ENCODE peak calls at places on chromosomes 2 and 18, in eight cellular contexts. P is right lobe of liver, M is endodermal cell, Y is A549, H is astrocyte, J is brain microvascular endothelial cell, F is ovary, E is left ventricle myocardium inferior. A is an unnamed sample.
A peak's percentile ranks its signal among the peaks of the same experiment; 100 is the strongest.

GRCh38 chr2:45790157-45790723 is 138.8 kb downstream of the PRKCE start:
- DNase-seq in P (no peak), M (no peak), Y (no peak), H (no peak), J (no peak), F (no peak), E (no peak), A (no peak)

GRCh38 chr18:7775848-7776247 is 208.7 kb downstream of the PTPRM start:
- DNase-seq in P (no peak), M (no peak), Y (no peak), H (no peak), J (no peak), F (no peak), E (no peak), A (no peak)

GRCh38 chr2:181680055-181680936 is at the start of gene NEUROD1:
- DNase-seq in P (no peak), M (peak; percentile 87), Y (no peak), H (no peak), J (no peak), F (no peak), E (no peak), A (no peak)

GRCh38 chr2:79717364-79718007 is 204.6 kb downstream of the CTNNA2 start:
- DNase-seq in P (no peak), M (peak; percentile 74), Y (peak; percentile 11), H (peak; percentile 99), J (peak; percentile 68), F (no peak), E (no peak), A (no peak)

GRCh38 chr2:140804682-140805235 is 1326.1 kb downstream of the LRP1B start:
- DNase-seq in P (no peak), M (no peak), Y (no peak), H (no peak), J (no peak), F (no peak), E (no peak), A (no peak)

GRCh38 chr2:234967201-234967873 is 15.5 kb downstream of the SH3BP4 start:
- DNase-seq in P (no peak), M (peak; percentile 47), Y (no peak), H (no peak), J (no peak), F (peak; percentile 10), E (no peak), A (no peak)

GRCh38 chr2:227761734-227762476 is 16.2 kb downstream of the SCYGR8 start:
- DNase-seq in P (no peak), M (no peak), Y (no peak), H (peak; percentile 29), J (no peak), F (no peak), E (no peak), A (no peak)

GRCh38 chr2:227454323-227454860 is 17.6 kb upstream of the AGFG1 start:
- DNase-seq in P (no peak), M (no peak), Y (no peak), H (no peak), J (no peak), F (no peak), E (no peak), A (no peak)

GRCh38 chr18:9803698-9804516 is 81.9 kb upstream of the TXNDC2 start:
- DNase-seq in P (peak; percentile 57), M (peak; percentile 80), Y (no peak), H (no peak), J (no peak), F (no peak), E (peak; percentile 43), A (no peak)

GRCh38 chr2:134499307-134499706 is 219.5 kb downstream of the TMEM163 start:
- DNase-seq in P (peak; percentile 9), M (no peak), Y (no peak), H (no peak), J (no peak), F (no peak), E (no peak), A (no peak)

GRCh38 chr18:55779711-55780590 is 192.0 kb upstream of the TCF4 start:
- DNase-seq in P (no peak), M (peak; percentile 78), Y (peak; percentile 7), H (no peak), J (no peak), F (peak; percentile 43), E (peak; percentile 44), A (no peak)

GRCh38 chr18:76405761-76406356 is 89.2 kb downstream of the ZNF516 start:
- DNase-seq in P (no peak), M (peak; percentile 91), Y (peak; percentile 43), H (no peak), J (peak; percentile 57), F (peak; percentile 55), E (peak; percentile 52), A (peak; percentile 50)

GRCh38 chr18:12317664-12318333 is 9.8 kb downstream of the TUBB6 start:
- DNase-seq in P (no peak), M (peak; percentile 33), Y (no peak), H (peak; percentile 47), J (peak; percentile 52), F (no peak), E (no peak), A (no peak)

GRCh38 chr18:27704721-27705361 is 472.1 kb downstream of the CDH2 start:
- DNase-seq in P (no peak), M (no peak), Y (no peak), H (no peak), J (no peak), F (no peak), E (no peak), A (no peak)

GRCh38 chr2:179104736-179105135 is 54.8 kb upstream of the CCDC141 start:
- DNase-seq in P (no peak), M (no peak), Y (no peak), H (peak; percentile 19), J (peak; percentile 38), F (no peak), E (no peak), A (no peak)

GRCh38 chr2:240078631-240079030 is 25.3 kb upstream of the OR6B3 start:
- DNase-seq in P (no peak), M (no peak), Y (no peak), H (no peak), J (no peak), F (no peak), E (no peak), A (no peak)

GRCh38 chr2:240074545-240074944 is 21.2 kb upstream of the OR6B3 start:
- DNase-seq in P (no peak), M (no peak), Y (no peak), H (no peak), J (no peak), F (no peak), E (no peak), A (no peak)

DNA sequence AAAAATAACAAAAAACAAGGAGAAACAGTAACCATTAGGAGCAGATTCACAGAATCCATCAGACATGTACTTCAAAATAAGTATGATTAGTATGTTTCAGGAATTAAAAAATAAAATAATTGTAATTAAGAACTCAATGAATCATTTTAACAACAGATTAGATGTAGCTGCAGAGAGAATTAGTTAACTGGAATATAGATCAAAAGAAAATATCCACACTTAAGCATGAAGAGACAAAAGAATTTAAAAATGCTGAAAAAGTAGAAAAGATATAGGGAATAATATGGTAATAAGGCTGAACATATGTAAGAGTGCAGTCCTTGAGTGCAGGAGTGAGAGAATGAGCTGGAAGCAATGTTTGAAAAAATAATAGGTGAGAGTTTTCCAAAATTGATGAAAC is 24.1 kb upstream of the OR6B3 start:
- DNase-seq in P (no peak), M (no peak), Y (no peak), H (no peak), J (no peak), F (no peak), E (no peak), A (no peak)
- H3K27ac ChIP-seq in P (no peak overlapping the region), M (no peak overlapping the region), Y (no peak overlapping the region), H (no peak overlapping the region), J (no peak overlapping the region), F (no peak overlapping the region), E (no peak overlapping the region), A (no peak overlapping the region)

DNA sequence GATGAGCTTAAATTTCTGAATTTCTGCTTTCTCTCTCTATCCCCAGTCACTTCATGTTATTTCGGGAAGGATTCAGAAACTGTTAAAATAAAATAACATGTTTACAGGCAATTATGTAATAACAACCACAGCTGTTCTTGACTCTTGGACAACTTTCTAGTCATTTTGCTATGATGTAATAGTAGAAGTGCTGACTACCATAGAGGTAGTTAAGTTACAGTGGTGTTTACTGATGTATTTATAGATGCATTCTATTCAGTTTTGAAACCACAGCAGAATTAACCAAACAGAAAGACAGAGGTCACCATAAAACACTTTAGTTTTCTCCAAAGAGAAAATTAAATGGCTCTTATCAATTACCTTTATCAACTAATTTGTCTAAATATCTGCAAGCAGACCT is 1292.0 kb upstream of the CHAC2 start:
- DNase-seq in P (no peak), M (no peak), Y (no peak), H (no peak), J (no peak), F (no peak), E (no peak), A (no peak)
- H3K27ac ChIP-seq in P (no peak overlapping the region), M (no peak overlapping the region), Y (no peak overlapping the region), H (no peak overlapping the region), J (no peak overlapping the region), F (no peak overlapping the region), E (no peak overlapping the region), A (no peak overlapping the region)

GRCh38 chr2:189024861-189025618 is 50.9 kb downstream of the COL3A1 start:
- DNase-seq in P (no peak), M (peak; percentile 67), Y (no peak), H (no peak), J (no peak), F (no peak), E (no peak), A (peak; percentile 13)
- H3K27ac ChIP-seq in P (no peak overlapping the region), M (no peak overlapping the region), Y (no peak overlapping the region), H (no peak overlapping the region), J (no peak overlapping the region), F (no peak overlapping the region), E (peak overlapping the region; percentile 38), A (no peak overlapping the region)

GRCh38 chr2:197149546-197149945 is 161.0 kb downstream of the ANKRD44 start:
- DNase-seq in P (no peak), M (no peak), Y (no peak), H (no peak), J (no peak), F (no peak), E (no peak), A (no peak)

GRCh38 chr2:197145471-197146056 is 165.0 kb downstream of the ANKRD44 start:
- DNase-seq in P (no peak), M (no peak), Y (no peak), H (no peak), J (no peak), F (no peak), E (no peak), A (no peak)

GRCh38 chr2:197146995-197147394 is 163.6 kb downstream of the ANKRD44 start:
- DNase-seq in P (no peak), M (no peak), Y (no peak), H (no peak), J (no peak), F (no peak), E (no peak), A (no peak)

GRCh38 chr2:197148401-197148800 is 162.2 kb downstream of the ANKRD44 start:
- DNase-seq in P (no peak), M (no peak), Y (no peak), H (no peak), J (no peak), F (no peak), E (no peak), A (no peak)

DNA sequence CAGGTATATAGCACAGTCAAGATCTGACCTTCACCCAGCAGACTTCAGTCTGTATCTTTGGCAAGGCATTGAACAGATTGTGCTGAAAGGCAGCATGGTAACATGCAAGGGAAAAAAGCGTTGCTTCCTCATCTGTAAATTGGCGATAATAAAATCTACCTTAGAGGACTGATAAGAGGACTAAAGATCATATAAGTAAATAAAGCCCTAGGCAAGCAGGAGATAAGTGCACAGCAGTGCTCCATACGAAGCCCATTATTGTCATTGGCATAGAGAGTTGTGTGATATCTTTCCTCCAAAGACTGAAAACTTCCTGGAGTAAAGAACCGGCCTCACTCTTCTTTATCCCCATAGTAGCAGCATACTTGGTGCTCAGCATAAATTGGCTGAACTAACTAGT is 162.6 kb downstream of the ANKRD44 start:
- DNase-seq in P (no peak), M (no peak), Y (no peak), H (no peak), J (no peak), F (no peak), E (no peak), A (no peak)
- H3K27ac ChIP-seq in P (no peak overlapping the region), M (no peak overlapping the region), Y (no peak overlapping the region), H (no peak overlapping the region), J (no peak overlapping the region), F (no peak overlapping the region), E (no peak overlapping the region), A (no peak overlapping the region)

A was measured in iPS DF 6.9.